ENCODE peak calls at places on chromosomes 2 and 18, in eight cellular contexts. M is activated gamma-delta T cell treated with Interleukin-2 at 50 U/mL for 16 hours; X is neural crest cell; Q is activated T-cell treated with anti-CD3 and anti-CD28 coated beads, Interleukin-2, amount 50 U/mL, for 1 hour; J is lower lobe of right lung; S is HFFc6; G is mucosa of descending colon; K is neuronal stem cell. Z is an unnamed sample.

GRCh38 chr2:217451634-217452033 is 551.2 kb downstream of the TNS1 start:
- DNase-seq in M (no peak), G (no peak), S (no peak), K (no peak), Q (no peak), X (no peak), J (no peak), Z (no peak)

GRCh38 chr2:134489732-134490384 is 228.9 kb downstream of the TMEM163 start:
- DNase-seq in J (no peak), Q (no peak), G (no peak), X (no peak), S (no peak), K (no peak), M (no peak), Z (no peak)

GRCh38 chr2:201883559-201883958 is 77.2 kb downstream of the CDK15 start:
- DNase-seq in M (no peak), G (no peak), S (no peak), Q (no peak), J (no peak), X (no peak), K (no peak), Z (no peak)

GRCh38 chr2:44751754-44752479 is 189.6 kb upstream of the SIX3 start:
- DNase-seq in M (no peak), S (no peak), J (no peak), G (no peak), X (no peak), Q (no peak), K (no peak), Z (no peak)

GRCh38 chr18:7334973-7335568 is 104.2 kb downstream of the LRRC30 start:
- DNase-seq in G (no peak), S (no peak), J (no peak), M (no peak), K (no peak), Q (no peak), X (no peak), Z (no peak)

GRCh38 chr2:172931256-172931894 is 144.3 kb upstream of the MAP3K20 start:
- DNase-seq in M (no peak), X (no peak), J (no peak), Q (no peak), G (no peak), S (peak), K (peak), Z (peak)

GRCh38 chr2:189830510-189830909 is 46.3 kb downstream of the PMS1 start:
- DNase-seq in G (no peak), X (no peak), K (no peak), S (no peak), Q (no peak), M (no peak), J (no peak), Z (no peak)

GRCh38 chr18:9898792-9899549 is 13.2 kb downstream of the TXNDC2 start:
- DNase-seq in X (no peak), G (peak), M (no peak), S (peak), Q (no peak), K (no peak), J (no peak), Z (no peak)

GRCh38 chr2:1728821-1729220 is 15.5 kb downstream of the PXDN start:
- DNase-seq in X (no peak), K (no peak), M (no peak), S (no peak), Q (no peak), J (peak), G (no peak), Z (no peak)

GRCh38 chr2:10776231-10776977 is 36.2 kb downstream of the PDIA6 start:
- DNase-seq in M (no peak), K (no peak), S (no peak), J (no peak), Q (no peak), X (no peak), G (no peak), Z (no peak)

GRCh38 chr2:123717616-123718279 is 307.3 kb upstream of the CNTNAP5 start:
- DNase-seq in Q (no peak), G (no peak), S (no peak), K (no peak), J (no peak), X (no peak), M (no peak), Z (no peak)

GRCh38 chr2:240575101-240575965 is 7.0 kb downstream of the RNPEPL1 start:
- DNase-seq in S (no peak), Q (no peak), M (no peak), G (no peak), K (no peak), J (peak), X (no peak), Z (no peak)

Z was measured in endothelial cell.